ENCODE peak calls at places on chromosomes 7 and 10, in six cellular contexts. O is A549, Q is stomach, A is heart left ventricle, J is HCT116, P is thyroid gland. F is an unnamed sample.

GRCh38 chr7:69796421-69796820 is 198.1 kb downstream of the AUTS2 start:
- DNase-seq in O (no peak), Q (no peak), A (no peak), J (no peak), P (no peak), F (no peak)

GRCh38 chr7:85392789-85393188 is 205.9 kb upstream of the SEMA3D start:
- DNase-seq in O (no peak), Q (no peak), A (no peak), J (no peak), P (no peak), F (no peak)

GRCh38 chr10:123870260-123870659 is 21.3 kb downstream of the CPXM2 start:
- DNase-seq in O (no peak), Q (peak; percentile 7), A (no peak), J (no peak), P (peak; percentile 67), F (no peak)

GRCh38 chr10:70232155-70232858 is 922 bp downstream of the PPA1 start:
- DNase-seq in O (peak; percentile 36), Q (peak; percentile 72), A (no peak), J (no peak), P (peak; percentile 72), F (peak; percentile 58)

GRCh38 chr7:5553298-5553877 is 129.8 kb upstream of the TNRC18 start:
- DNase-seq in O (no peak), Q (peak; percentile 38), A (no peak), J (no peak), P (no peak), F (no peak)

GRCh38 chr7:7395785-7396184 is 139.9 kb downstream of the COL28A1 start:
- DNase-seq in O (no peak), Q (no peak), A (no peak), J (no peak), P (no peak), F (no peak)

GRCh38 chr10:58473966-58474365 is 38.7 kb upstream of the BICC1 start:
- DNase-seq in O (no peak), Q (no peak), A (no peak), J (no peak), P (no peak), F (no peak)

GRCh38 chr7:45072131-45073030 is 16.4 kb downstream of the NACAD start:
- DNase-seq in O (no peak), Q (no peak), A (no peak), J (no peak), P (no peak), F (no peak)

GRCh38 chr7:76424413-76425111 is at the start of gene ZP3:
- DNase-seq in O (no peak), Q (no peak), A (no peak), J (no peak), P (no peak), F (no peak)

GRCh38 chr7:40964610-40965009 is 738.3 kb downstream of the INHBA start:
- DNase-seq in O (no peak), Q (no peak), A (no peak), J (no peak), P (no peak), F (no peak)

GRCh38 chr7:28013441-28013840 is 167.2 kb downstream of the JAZF1 start:
- DNase-seq in O (no peak), Q (no peak), A (no peak), J (no peak), P (no peak), F (no peak)

GRCh38 chr10:25071227-25071626 is 54.8 kb downstream of the THNSL1 start:
- DNase-seq in O (no peak), Q (no peak), A (no peak), J (no peak), P (no peak), F (no peak)

GRCh38 chr10:77117501-77117900 is 520.1 kb downstream of the KCNMA1 start:
- DNase-seq in O (no peak), Q (no peak), A (no peak), J (no peak), P (no peak), F (no peak)

GRCh38 chr10:12061124-12061523 is 7.6 kb upstream of the DHTKD1 start:
- DNase-seq in O (no peak), Q (no peak), A (no peak), J (no peak), P (no peak), F (no peak)

GRCh38 chr7:82015751-82016150 is 245.9 kb upstream of the HGF start:
- DNase-seq in O (no peak), Q (no peak), A (no peak), J (no peak), P (no peak), F (no peak)

GRCh38 chr10:31025142-31025541 is 6.5 kb downstream of the ZNF438 start:
- DNase-seq in O (no peak), Q (no peak), A (no peak), J (no peak), P (no peak), F (no peak)

GRCh38 chr10:58512470-58513188 is at the start of gene BICC1:
- DNase-seq in O (peak; percentile 47), Q (no peak), A (peak; percentile 62), J (no peak), P (peak; percentile 44), F (peak; percentile 8)

GRCh38 chr7:141460781-141461715 is 90.2 kb upstream of the AGK start:
- DNase-seq in O (no peak), Q (no peak), A (no peak), J (no peak), P (no peak), F (no peak)

GRCh38 chr10:3482200-3482993 is 302.6 kb downstream of the KLF6 start:
- DNase-seq in O (no peak), Q (peak; percentile 49), A (no peak), J (peak; percentile 88), P (peak; percentile 70), F (peak; percentile 87)

DNA sequence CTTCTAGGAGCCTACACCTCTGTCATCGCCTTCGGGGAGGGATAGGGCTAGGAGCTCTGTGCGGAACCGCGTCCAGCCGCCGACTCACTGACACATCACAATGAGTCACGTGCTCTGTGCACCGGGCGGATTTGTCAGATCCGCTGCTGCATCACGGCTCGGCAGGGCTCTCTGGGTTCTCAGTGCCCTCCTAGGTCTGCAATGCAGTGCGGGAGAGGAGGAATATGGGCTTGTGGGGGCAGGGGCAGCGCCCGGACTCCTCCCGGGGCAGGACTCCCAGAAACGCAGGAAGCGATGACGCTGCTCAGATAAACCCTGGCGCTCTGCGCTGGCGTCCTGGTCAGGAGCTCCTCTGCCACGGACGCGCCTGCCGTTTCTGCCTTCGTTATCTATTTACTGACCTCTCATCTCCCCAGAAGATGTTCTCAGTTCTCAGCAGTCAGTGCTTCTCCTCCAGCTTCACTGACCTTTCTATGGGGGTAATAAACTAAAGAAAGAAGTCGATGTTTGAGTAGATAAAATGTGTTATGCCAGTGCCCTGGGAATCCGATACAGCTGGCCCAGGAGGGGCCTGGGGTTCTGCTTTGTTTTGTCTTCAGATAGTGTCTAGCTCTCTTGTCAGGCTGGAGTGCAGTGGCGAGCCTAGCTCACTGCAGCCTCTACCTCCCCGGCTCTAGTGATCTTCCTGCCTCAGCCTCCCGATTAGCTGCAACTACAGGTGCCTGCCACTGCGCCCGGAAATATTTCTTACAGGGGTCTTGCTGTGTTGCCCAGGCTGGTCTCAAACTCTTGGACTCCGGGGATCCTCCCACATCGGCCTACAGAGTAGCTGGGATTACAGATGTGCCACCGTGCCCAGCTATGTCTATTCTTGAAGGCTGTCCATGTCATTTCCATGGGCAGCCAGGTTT is 22.8 kb upstream of the ITGB1 start:
- DNase-seq in O (peak; percentile 72), Q (peak; percentile 86), A (peak; percentile 93), J (peak; percentile 96), P (peak; percentile 86), F (peak; percentile 89)
- TF ChIP-seq POLR2A in O (peak; percentile 62), Q (no peak), A (peak; percentile 72), J (no peak), P (peak; percentile 78), F (peak; percentile 86)

GRCh38 chr10:15324113-15324512 is 47.0 kb downstream of the FAM171A1 start:
- DNase-seq in O (no peak), Q (no peak), A (no peak), J (no peak), P (no peak), F (no peak)
- H3K4me3 ChIP-seq in O (no peak overlapping the region), Q (no peak overlapping the region), A (no peak overlapping the region), J (no peak overlapping the region), P (no peak overlapping the region), F (no peak overlapping the region)

DNA sequence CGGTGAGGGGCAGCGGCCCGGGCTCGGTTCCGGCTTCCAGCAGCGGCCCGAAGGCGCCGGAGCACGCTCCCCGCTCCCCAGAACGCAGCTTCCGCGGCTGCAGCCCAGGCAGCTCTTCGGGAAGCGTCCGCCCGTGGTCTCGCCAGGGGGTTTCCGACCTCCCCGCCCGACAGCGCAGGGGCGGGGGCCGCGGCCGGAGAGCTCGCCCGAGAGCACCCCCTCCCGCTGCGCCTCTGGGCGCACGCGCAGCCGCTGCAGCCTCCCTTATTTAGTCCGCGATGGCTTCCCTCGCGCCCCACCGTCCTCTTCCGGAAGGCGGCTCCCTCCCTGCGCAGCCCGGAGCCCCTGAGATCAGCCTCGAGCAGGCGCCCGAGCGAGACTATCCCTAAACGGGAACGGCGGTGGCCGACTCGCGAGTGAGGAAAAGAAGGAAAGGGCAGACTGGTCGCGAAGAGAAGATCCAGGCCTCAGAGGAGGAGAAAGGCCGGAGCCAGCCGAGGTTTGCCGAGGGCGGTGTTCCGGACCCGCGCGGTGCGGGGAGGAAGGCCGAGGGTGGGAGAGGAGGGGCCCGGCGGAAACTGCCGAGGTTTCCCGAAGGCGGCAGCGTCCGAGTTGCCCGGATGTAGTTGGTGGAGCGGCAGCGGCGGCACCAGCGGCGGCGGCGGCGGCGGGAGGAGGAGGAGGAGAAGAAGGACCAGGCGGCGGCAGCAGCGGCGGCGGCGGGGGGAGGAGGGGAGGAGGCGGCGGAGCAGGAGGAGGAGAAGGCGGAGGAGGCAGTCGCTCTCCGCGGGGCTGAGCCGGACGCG is at the start of gene WAC:
- DNase-seq in O (peak; percentile 67), Q (peak; percentile 97), A (peak; percentile 99), J (peak; percentile 83), P (peak; percentile 95), F (peak; percentile 96)
- TF ChIP-seq POLR2A in O (peak; percentile 60), Q (no peak), A (peak; percentile 80), J (no peak), P (peak; percentile 82), F (peak; percentile 81)

GRCh38 chr10:97428572-97428981 is 2.6 kb downstream of the PGAM1 start:
- DNase-seq in O (no peak), Q (no peak), A (no peak), J (no peak), P (no peak), F (no peak)
- H3K4me3 ChIP-seq in O (peak overlapping the region; percentile 73), Q (peak overlapping the region; percentile 69), A (no peak overlapping the region), J (no peak overlapping the region), P (no peak overlapping the region), F (no peak overlapping the region)

GRCh38 chr10:13388478-13388877 is 40.4 kb upstream of the SEPHS1 start:
- DNase-seq in O (no peak), Q (no peak), A (no peak), J (no peak), P (no peak), F (no peak)

GRCh38 chr10:13386021-13386420 is 37.9 kb upstream of the SEPHS1 start:
- DNase-seq in O (no peak), Q (no peak), A (no peak), J (no peak), P (no peak), F (no peak)

GRCh38 chr10:13382759-13383753 is 35.0 kb upstream of the SEPHS1 start:
- DNase-seq in O (no peak), Q (peak; percentile 82), A (no peak), J (no peak), P (peak; percentile 95), F (no peak)
- TF ChIP-seq POLR2A in O (no peak), Q (no peak), A (no peak), J (no peak), P (peak; percentile 30), F (no peak)

GRCh38 chr10:111078505-111079185 is 1.8 kb downstream of the ADRA2A start:
- DNase-seq in O (no peak), Q (no peak), A (no peak), J (no peak), P (no peak), F (no peak)
- H3K4me3 ChIP-seq in O (no peak overlapping the region), Q (peak overlapping the region; percentile 59), A (peak overlapping the region; percentile 52), J (no peak overlapping the region), P (no peak overlapping the region), F (no peak overlapping the region)